ENCODE peak calls at places on chromosomes 11 and 22, in seven cellular contexts. R, L, K, D, U, F and T are unnamed samples. For H3K4me1 and H3K79me1, the result is how much of the 10 kb centered on the place peaks cover.

GRCh38 chr11:126969865-126970479 is 30.6 kb downstream of the KIRREL3 start:
- DNase-seq in K (peak), R (peak), U (no peak), D (no peak), F (no peak), L (peak), T (peak)

GRCh38 chr11:67484847-67485311 is 2.1 kb downstream of the AIP start:
- DNase-seq in F (no peak), K (no peak), L (no peak), D (no peak), U (no peak), R (no peak), T (no peak)

GRCh38 chr11:69071086-69071800 is 22.5 kb downstream of the TPCN2 start:
- DNase-seq in U (no peak), F (no peak), R (no peak), L (no peak), K (no peak), D (no peak), T (no peak)

GRCh38 chr11:17952487-17952886 is 60.4 kb downstream of the SERGEF start:
- DNase-seq in R (no peak), F (no peak), D (no peak), U (no peak), K (no peak), L (no peak), T (no peak)

GRCh38 chr11:119907934-119908760 is 179.1 kb upstream of the NECTIN1 start:
- DNase-seq in L (no peak), U (no peak), F (no peak), R (peak), D (no peak), K (no peak), T (no peak)

GRCh38 chr11:106988151-106988806 is 30.0 kb downstream of the GUCY1A2 start:
- DNase-seq in U (peak), D (no peak), F (no peak), K (no peak), L (peak), R (no peak), T (no peak)

GRCh38 chr22:37546436-37547248 is 13.6 kb upstream of the CDC42EP1 start:
- DNase-seq in F (no peak), R (peak), D (no peak), K (peak), L (peak), U (peak), T (peak)

GRCh38 chr11:75518204-75518549 is 7.6 kb downstream of the GDPD5 start:
- DNase-seq in F (no peak), D (no peak), L (no peak), U (no peak), K (no peak), R (no peak), T (no peak)

GRCh38 chr11:77101043-77101537 is 1.6 kb upstream of the OMP start:
- DNase-seq in U (peak), D (no peak), K (no peak), F (no peak), R (peak), L (peak), T (peak)

GRCh38 chr22:23075050-23075449 is 4.7 kb downstream of the GNAZ start:
- DNase-seq in L (no peak), R (no peak), D (no peak), U (no peak), F (no peak), K (no peak), T (no peak)

GRCh38 chr11:93651052-93651451 is 10.4 kb upstream of the CEP295 start:
- DNase-seq in K (no peak), F (no peak), D (no peak), R (no peak), L (no peak), U (no peak), T (no peak)

GRCh38 chr11:6437993-6438392 is 2.8 kb downstream of the HPX start:
- DNase-seq in R (no peak), F (no peak), K (no peak), U (no peak), L (no peak), D (no peak), T (no peak)

GRCh38 chr22:26553056-26553752 is 36.7 kb downstream of the TPST2 start:
- DNase-seq in K (no peak), R (no peak), F (no peak), L (peak), D (no peak), U (peak), T (peak)

GRCh38 chr11:40149721-40150120 is 1309.7 kb downstream of the LRRC4C start:
- DNase-seq in D (no peak), U (peak), L (no peak), K (no peak), F (no peak), R (no peak), T (no peak)

GRCh38 chr11:1011320-1011698 is 25.2 kb downstream of the MUC6 start:
- DNase-seq in R (no peak), F (no peak), L (no peak), U (no peak), K (no peak), D (no peak), T (no peak)

GRCh38 chr11:44592125-44592643 is 26.7 kb downstream of the CD82 start:
- DNase-seq in R (no peak), U (peak), F (no peak), K (no peak), D (no peak), L (peak), T (peak)

GRCh38 chr22:38506118-38506962 is at the start of gene DDX17:
- DNase-seq in F (peak), R (peak), K (peak), U (peak), D (peak), L (peak), T (peak)

GRCh38 chr11:70660059-70660888 is 261.9 kb downstream of the CTTN start:
- DNase-seq in U (no peak), K (no peak), L (no peak), D (no peak), F (no peak), R (no peak), T (no peak)

GRCh38 chr11:73750238-73750637 is 10.6 kb downstream of the RAB6A start:
- DNase-seq in F (no peak), U (no peak), K (no peak), L (no peak), R (no peak), D (no peak), T (no peak)
- H3K4me1 ChIP-seq in F (under half), U (under half), K (under half), L (under half), R (under half), D (under half), T (under half)

DNA sequence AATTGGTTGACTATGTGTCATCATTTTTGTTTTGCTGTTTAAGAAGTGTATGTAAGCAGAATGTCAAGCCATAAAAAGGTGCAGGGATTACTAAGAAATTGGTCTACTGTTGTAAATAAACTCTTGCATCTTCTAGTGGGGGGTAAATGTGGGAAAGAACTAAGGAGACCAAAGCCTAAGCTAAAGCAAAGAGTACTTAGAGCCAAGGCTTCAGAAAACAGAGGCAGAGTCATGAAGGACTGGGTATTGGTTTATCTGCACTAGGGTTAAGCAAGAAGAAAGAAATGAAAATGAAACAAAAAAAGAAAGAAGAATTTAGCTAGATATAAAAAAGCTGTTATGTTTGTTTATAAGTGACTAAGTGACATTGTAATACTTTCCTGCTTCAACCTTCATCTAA is 628.1 kb downstream of the METTL15 start:
- DNase-seq in K (no peak), L (peak), U (peak), F (no peak), D (no peak), R (no peak), T (no peak)
- H3K79me1 ChIP-seq in K (under half), L (under half), U (under half), F (under half), D (under half), R (under half), T (under half)

DNA sequence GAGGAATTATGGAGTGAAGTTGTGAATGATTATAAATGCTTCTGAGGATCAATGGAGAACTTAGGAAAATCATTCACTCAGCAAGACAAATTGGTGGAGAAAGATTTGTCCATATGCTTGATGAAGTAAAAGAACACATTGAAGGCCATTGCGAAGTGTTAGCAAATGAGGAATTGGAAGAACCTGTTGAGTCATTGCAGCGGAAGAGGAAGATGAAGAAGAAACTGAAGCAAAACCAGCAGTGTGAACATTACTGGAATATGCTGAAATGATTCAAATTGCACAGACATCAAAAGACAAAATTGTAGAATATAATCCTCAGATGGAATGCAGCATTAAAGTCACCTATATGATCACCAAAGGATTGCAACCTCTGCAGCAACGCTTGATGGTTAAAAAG is 168.1 kb downstream of the ADAMTS15 start:
- DNase-seq in L (no peak), U (no peak), R (no peak), F (no peak), D (no peak), K (no peak), T (no peak)
- H2BK120ac ChIP-seq in L (no peak), U (no peak), R (no peak), F (no peak), D (no peak), K (no peak), T (no peak)

DNA sequence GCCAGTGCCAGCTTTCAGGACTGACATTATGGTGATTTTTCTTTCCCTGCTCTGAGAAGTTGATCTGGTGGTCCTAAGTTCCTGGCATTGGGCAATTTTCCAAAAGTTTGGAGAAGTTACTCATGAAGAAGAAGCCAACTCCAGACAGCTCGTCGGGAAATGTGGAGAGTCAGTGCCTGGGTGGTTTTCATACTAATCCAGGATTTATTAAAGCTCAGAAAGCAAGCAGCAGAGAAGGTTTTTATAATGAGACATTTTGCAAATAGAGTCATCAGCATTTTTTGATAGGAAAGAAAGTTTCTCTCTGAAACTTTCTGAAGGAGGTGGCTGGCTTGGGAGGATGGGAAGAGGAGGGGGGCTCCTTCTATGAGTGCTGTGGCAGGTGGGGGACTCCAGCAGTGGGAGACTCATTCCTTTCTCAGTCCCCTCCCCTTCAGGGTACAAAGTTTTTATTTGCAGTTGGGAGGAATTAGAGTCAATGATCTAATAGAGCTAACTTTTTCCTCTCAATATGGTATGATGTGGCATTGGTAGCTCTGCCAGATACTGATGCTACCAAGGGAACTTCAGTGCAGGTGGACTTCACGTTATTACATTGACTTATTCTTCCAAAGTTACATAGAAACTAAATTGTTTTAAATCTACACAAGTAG is 55.4 kb downstream of the LIF start:
- DNase-seq in L (peak), R (no peak), F (no peak), K (no peak), U (no peak), D (no peak), T (no peak)
- H3K4me1 ChIP-seq in L (under half), R (under half), F (under half), K (under half), U (under half), D (under half), T (under half)

DNA sequence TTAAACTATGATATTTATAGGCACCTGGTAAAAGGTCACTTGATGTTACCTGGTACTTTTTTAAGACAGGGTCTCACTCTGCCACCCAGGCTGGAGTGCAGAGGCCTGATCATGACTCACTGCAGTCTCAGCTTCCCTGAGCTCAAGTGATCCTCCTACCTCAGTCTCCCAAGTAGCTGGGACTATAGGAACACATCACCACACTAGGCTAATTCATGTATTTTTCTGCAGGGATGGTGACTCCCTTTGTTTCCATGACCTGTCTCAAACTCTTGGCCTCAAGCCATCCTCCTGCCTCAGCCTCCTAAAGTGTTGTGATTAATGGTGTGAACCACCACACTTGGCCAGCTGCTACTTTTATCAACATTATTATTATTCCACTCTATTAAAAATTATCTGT is 47.6 kb downstream of the OR4C45 start:
- DNase-seq in U (no peak), F (no peak), R (no peak), L (no peak), K (no peak), D (no peak), T (no peak)
- H3K79me1 ChIP-seq in U (under half), F (under half), R (under half), L (under half), K (under half), D (under half), T (under half)

GRCh38 chr22:45922256-45922655 is 54.7 kb downstream of the WNT7B start:
- DNase-seq in R (no peak), D (no peak), L (no peak), F (no peak), K (no peak), U (no peak), T (no peak)

GRCh38 chr22:45923812-45924211 is 53.1 kb downstream of the WNT7B start:
- DNase-seq in R (no peak), U (no peak), D (no peak), L (no peak), F (no peak), K (no peak), T (no peak)

GRCh38 chr22:45922661-45923060 is 54.3 kb downstream of the WNT7B start:
- DNase-seq in D (no peak), R (no peak), L (no peak), K (no peak), F (no peak), U (no peak), T (no peak)

GRCh38 chr22:45925811-45926351 is 51.1 kb downstream of the WNT7B start:
- DNase-seq in R (no peak), L (no peak), U (no peak), K (no peak), F (no peak), D (no peak), T (no peak)

GRCh38 chr22:45923212-45923611 is 53.8 kb downstream of the WNT7B start:
- DNase-seq in D (no peak), F (no peak), K (no peak), R (no peak), U (no peak), L (no peak), T (no peak)
- H2BK120ac ChIP-seq in D (no peak), F (no peak), K (no peak), R (no peak), U (no peak), L (no peak), T (no peak)

DNA sequence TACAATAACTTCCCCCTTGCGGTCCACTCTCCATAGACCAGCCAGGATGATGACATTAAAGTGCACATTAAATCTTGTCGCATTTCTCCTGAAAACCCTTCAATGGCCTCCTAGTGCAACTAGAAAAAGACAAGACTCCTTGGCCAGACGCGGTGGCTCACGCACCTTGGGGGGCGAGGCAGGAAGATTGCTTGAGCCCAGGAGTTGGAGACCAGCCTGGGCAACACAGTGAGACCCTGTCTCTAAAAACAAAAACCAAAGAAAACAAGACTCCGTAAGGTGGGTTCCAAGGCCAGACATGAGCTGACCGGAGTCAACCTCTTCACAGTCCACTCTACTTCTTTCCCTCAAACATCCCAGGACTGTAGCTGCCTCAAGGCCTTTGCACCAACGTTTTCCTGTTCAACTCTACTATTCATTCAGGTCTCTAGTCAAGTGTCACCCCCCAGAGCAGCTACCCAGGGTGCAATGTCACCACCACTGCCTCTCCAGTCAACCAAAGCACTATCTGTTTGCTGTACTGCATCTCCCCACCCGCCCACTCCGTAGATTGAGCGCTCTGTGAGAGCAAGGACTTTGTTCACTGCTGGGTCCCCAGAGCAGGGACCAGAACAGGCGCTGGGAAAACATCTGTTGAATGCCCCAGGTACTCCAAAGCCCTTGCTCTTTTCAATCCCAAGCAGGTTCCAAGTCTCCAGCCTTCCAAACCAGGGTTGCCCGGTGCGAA is 739 bp downstream of the ZMAT5 start:
- DNase-seq in D (peak), U (no peak), L (no peak), K (no peak), R (no peak), F (no peak), T (no peak)
- H3K4me1 ChIP-seq in D (under half), U (under half), L (under half), K (under half), R (under half), F (under half), T (under half)

GRCh38 chr11:130640526-130640925 is 192.1 kb downstream of the ADAMTS15 start:
- DNase-seq in D (no peak), R (no peak), U (no peak), F (no peak), K (no peak), L (no peak), T (no peak)

GRCh38 chr11:130638624-130639023 is 190.2 kb downstream of the ADAMTS15 start:
- DNase-seq in D (no peak), L (no peak), R (no peak), F (no peak), K (no peak), U (no peak), T (no peak)

GRCh38 chr11:130638048-130638447 is 189.6 kb downstream of the ADAMTS15 start:
- DNase-seq in F (no peak), D (no peak), K (no peak), U (peak), R (no peak), L (no peak), T (no peak)

GRCh38 chr11:130637566-130637965 is 189.1 kb downstream of the ADAMTS15 start:
- DNase-seq in R (no peak), U (no peak), D (no peak), L (no peak), K (no peak), F (no peak), T (no peak)

GRCh38 chr11:130639369-130639768 is 190.9 kb downstream of the ADAMTS15 start:
- DNase-seq in U (no peak), R (no peak), D (no peak), K (no peak), L (no peak), F (no peak), T (no peak)
- H3K79me1 ChIP-seq in U (under half), R (under half), D (under half), K (under half), L (under half), F (under half), T (under half)

DNA sequence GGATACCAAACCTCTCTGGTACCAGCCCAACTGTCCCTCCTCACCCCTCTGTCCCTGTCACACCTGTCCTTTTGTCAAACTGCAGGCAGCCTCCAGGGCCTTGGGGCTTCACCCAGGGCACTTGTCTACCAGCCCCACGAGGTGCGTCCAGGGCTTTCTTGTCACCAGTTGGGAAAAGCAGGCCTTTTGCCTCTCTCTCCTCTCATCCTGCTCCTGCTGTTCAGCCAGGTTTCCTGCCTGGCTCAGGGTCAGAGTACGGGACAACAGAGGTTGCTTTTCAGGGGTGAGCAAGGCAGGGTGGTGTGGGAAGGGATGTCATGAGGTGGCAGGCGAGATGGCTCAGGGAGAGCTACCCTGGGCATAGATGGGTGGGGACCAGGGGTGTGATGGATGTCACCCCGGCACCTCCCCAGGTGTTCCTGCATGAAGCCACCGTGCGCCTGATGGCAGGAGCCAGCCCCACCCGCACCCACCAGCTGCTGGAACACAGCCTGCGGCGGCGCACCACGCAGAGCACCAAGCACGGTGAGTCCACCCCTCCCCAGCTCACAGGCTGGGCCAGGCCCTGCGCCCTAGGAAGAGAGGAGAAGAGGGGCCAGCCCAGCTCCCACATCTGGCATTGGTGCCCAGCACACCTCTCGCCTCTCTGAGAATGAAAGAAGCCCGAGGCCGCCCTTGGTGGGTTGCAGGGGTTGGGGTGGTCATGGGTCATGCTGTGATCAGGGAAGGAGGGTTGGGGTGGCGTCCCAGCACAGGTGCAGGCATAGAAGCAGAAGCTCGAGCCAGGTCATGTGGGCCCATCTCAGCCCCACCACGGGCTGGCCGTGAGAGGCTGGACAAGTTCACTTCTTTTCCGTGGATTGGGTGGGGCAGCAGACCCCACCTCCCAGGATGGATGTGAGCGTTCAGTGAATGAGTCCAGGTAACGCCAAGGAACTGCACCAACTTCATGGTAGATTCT is 10.1 kb downstream of the SHISA8 start:
- DNase-seq in L (no peak), K (peak), F (no peak), R (no peak), U (no peak), D (no peak), T (no peak)
- H2BK120ac ChIP-seq in L (no peak), K (no peak), F (no peak), R (no peak), U (no peak), D (peak), T (no peak)